ENCODE peak calls at places on chromosomes 4 and X, in six cellular contexts. C, V, I, N, F and B are unnamed samples.

GRCh38 chr4:17787315-17787714 is 5.9 kb upstream of the FAM184B start:
- DNase-seq in C (no peak), V (no peak), I (no peak), N (no peak), F (no peak), B (no peak)

GRCh38 chrX:44931441-44931973 is 58.5 kb downstream of the KDM6A start:
- DNase-seq in C (no peak), V (no peak), I (no peak), N (no peak), F (no peak), B (no peak)

GRCh38 chr4:8731364-8731763 is 138.8 kb downstream of the CPZ start:
- DNase-seq in C (no peak), V (no peak), I (no peak), N (no peak), F (no peak), B (no peak)

GRCh38 chr4:81982846-81983540 is 390.8 kb downstream of the HNRNPD start:
- DNase-seq in C (no peak), V (no peak), I (no peak), N (no peak), F (no peak), B (no peak)

GRCh38 chr4:156298230-156298629 is 344.6 kb upstream of the CTSO start:
- DNase-seq in C (no peak), V (no peak), I (no peak), N (no peak), F (no peak), B (no peak)

GRCh38 chr4:99652596-99653436 is 4.8 kb downstream of the C4orf54 start:
- DNase-seq in C (no peak), V (no peak), I (no peak), N (no peak), F (no peak), B (no peak)

GRCh38 chr4:6230827-6231662 is 30.7 kb upstream of the JAKMIP1 start:
- DNase-seq in C (no peak), V (no peak), I (no peak), N (no peak), F (no peak), B (no peak)

GRCh38 chr4:86935833-86936721 is 1.3 kb downstream of the AFF1 start:
- DNase-seq in C (peak), V (peak), I (peak), N (peak), F (peak), B (peak)

GRCh38 chr4:72275381-72275780 is 243.6 kb downstream of the NPFFR2 start:
- DNase-seq in C (no peak), V (no peak), I (no peak), N (no peak), F (no peak), B (no peak)

GRCh38 chr4:83369825-83370639 is 35.4 kb upstream of the HPSE start:
- DNase-seq in C (no peak), V (no peak), I (no peak), N (no peak), F (no peak), B (peak)

GRCh38 chrX:19758536-19758935 is 128.9 kb downstream of the SH3KBP1 start:
- DNase-seq in C (no peak), V (no peak), I (no peak), N (no peak), F (no peak), B (peak)

GRCh38 chrX:54173791-54174190 is 9.3 kb downstream of the FAM120C start:
- DNase-seq in C (no peak), V (no peak), I (no peak), N (no peak), F (no peak), B (no peak)

GRCh38 chr4:162699629-162700028 is 467.1 kb downstream of the NAF1 start:
- DNase-seq in C (no peak), V (no peak), I (no peak), N (no peak), F (no peak), B (no peak)

GRCh38 chr4:6207602-6208001 is 7.3 kb upstream of the JAKMIP1 start:
- DNase-seq in C (no peak), V (no peak), I (no peak), N (no peak), F (no peak), B (no peak)

GRCh38 chr4:7121174-7121573 is 53.3 kb upstream of the GRPEL1 start:
- DNase-seq in C (no peak), V (no peak), I (no peak), N (no peak), F (no peak), B (no peak)

GRCh38 chr4:5474756-5475155 is 233.6 kb downstream of the EVC2 start:
- DNase-seq in C (no peak), V (no peak), I (no peak), N (no peak), F (no peak), B (no peak)

GRCh38 chrX:19593684-19594083 is 78.4 kb upstream of the MAP3K15 start:
- DNase-seq in C (no peak), V (peak), I (no peak), N (no peak), F (peak), B (peak)

GRCh38 chrX:47078129-47079043 is at the start of gene RGN:
- DNase-seq in C (no peak), V (no peak), I (no peak), N (peak), F (no peak), B (peak)

GRCh38 chrX:76433219-76433618 is 5.7 kb downstream of the MAGEE1 start:
- DNase-seq in C (no peak), V (no peak), I (no peak), N (no peak), F (no peak), B (no peak)

GRCh38 chr4:41796545-41797210 is 48.2 kb upstream of the PHOX2B start:
- DNase-seq in C (peak), V (no peak), I (no peak), N (peak), F (no peak), B (no peak)

GRCh38 chr4:61173799-61174198 is 26.3 kb upstream of the ADGRL3 start:
- DNase-seq in C (no peak), V (no peak), I (no peak), N (no peak), F (no peak), B (no peak)

GRCh38 chr4:161546902-161547301 is 616.9 kb downstream of the FSTL5 start:
- DNase-seq in C (no peak), V (no peak), I (no peak), N (no peak), F (no peak), B (no peak)

GRCh38 chrX:110286126-110286525 is 31.8 kb downstream of the AMMECR1 start:
- DNase-seq in C (no peak), V (peak), I (no peak), N (no peak), F (no peak), B (no peak)

GRCh38 chr4:3040447-3041191 is 33.7 kb downstream of the HTT-AS start:
- DNase-seq in C (no peak), V (no peak), I (no peak), N (no peak), F (no peak), B (no peak)

GRCh38 chrX:14903891-14904290 is 30.7 kb downstream of the MOSPD2 start:
- DNase-seq in C (no peak), V (no peak), I (no peak), N (no peak), F (no peak), B (no peak)

GRCh38 chr4:42436950-42437349 is 39.7 kb downstream of the SHISA3 start:
- DNase-seq in C (no peak), V (no peak), I (no peak), N (no peak), F (no peak), B (no peak)

GRCh38 chr4:169080970-169081369 is 70.9 kb upstream of the CBR4 start:
- DNase-seq in C (no peak), V (no peak), I (no peak), N (no peak), F (no peak), B (no peak)

GRCh38 chrX:149962859-149963757 is 24.8 kb upstream of the EOLA2 start:
- DNase-seq in C (peak), V (peak), I (peak), N (no peak), F (peak), B (peak)

GRCh38 chr4:11769425-11769824 is 340.7 kb upstream of the HS3ST1 start:
- DNase-seq in C (no peak), V (no peak), I (no peak), N (no peak), F (no peak), B (no peak)
- TF ChIP-seq ZNF274 in C (no peak), V (no peak), I (no peak), N (no peak), F (no peak), B (no peak)

GRCh38 chr4:172691552-172691951 is 477.1 kb upstream of the GALNT7 start:
- DNase-seq in C (no peak), V (no peak), I (no peak), N (no peak), F (no peak), B (no peak)

GRCh38 chr4:172692701-172693100 is 475.9 kb upstream of the GALNT7 start:
- DNase-seq in C (no peak), V (no peak), I (no peak), N (no peak), F (no peak), B (no peak)

GRCh38 chr4:172683016-172683415 is 485.6 kb upstream of the GALNT7 start:
- DNase-seq in C (no peak), V (no peak), I (no peak), N (no peak), F (no peak), B (no peak)

GRCh38 chr4:172686021-172686420 is 482.6 kb upstream of the GALNT7 start:
- DNase-seq in C (no peak), V (no peak), I (no peak), N (no peak), F (no peak), B (no peak)

GRCh38 chr4:172688536-172688935 is 480.1 kb upstream of the GALNT7 start:
- DNase-seq in C (no peak), V (no peak), I (no peak), N (no peak), F (no peak), B (no peak)
- TF ChIP-seq ZNF274 in C (no peak), V (no peak), I (no peak), N (no peak), F (no peak), B (no peak)

GRCh38 chrX:155611302-155611701 is 1.4 kb downstream of the TMLHE start:
- DNase-seq in C (no peak), V (no peak), I (no peak), N (no peak), F (no peak), B (no peak)
- TF ChIP-seq ZNF274 in C (no peak), V (no peak), I (no peak), N (no peak), F (no peak), B (no peak)

GRCh38 chr4:52594961-52595360 is 64.1 kb downstream of the USP46 start:
- DNase-seq in C (no peak), V (no peak), I (no peak), N (no peak), F (no peak), B (no peak)
- TF ChIP-seq ZNF274 in C (no peak), V (no peak), I (no peak), N (no peak), F (no peak), B (no peak)

GRCh38 chr4:151766691-151767090 is 5.9 kb upstream of the GATB start:
- DNase-seq in C (no peak), V (peak), I (no peak), N (no peak), F (no peak), B (no peak)
- TF ChIP-seq ZNF274 in C (no peak), V (no peak), I (no peak), N (no peak), F (no peak), B (no peak)

DNA sequence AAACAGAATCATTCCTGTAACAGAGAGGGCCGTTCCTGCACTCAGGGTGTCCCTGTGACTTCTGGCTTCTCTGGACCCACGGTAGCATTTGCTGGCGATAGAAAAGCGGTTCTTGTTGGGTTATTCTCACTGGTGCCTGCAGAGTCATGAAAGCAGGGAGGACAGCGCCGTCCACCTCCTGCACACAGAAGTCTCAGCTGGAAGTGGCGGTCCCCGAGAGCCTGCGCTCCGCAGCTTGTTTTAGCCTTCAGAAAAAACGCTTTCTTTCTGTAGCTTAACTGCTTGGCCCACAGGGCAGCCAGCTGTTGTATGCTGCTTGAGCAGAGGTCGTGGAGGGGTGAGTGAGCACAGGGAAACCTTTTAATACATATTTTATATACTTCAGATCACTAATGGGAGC is 400.7 kb upstream of the FAT1 start:
- DNase-seq in C (no peak), V (no peak), I (no peak), N (no peak), F (no peak), B (no peak)
- TF ChIP-seq ZNF274 in C (no peak), V (no peak), I (no peak), N (no peak), F (no peak), B (no peak)

GRCh38 chrX:23554304-23554703 is 113.0 kb upstream of the PRDX4 start:
- DNase-seq in C (peak), V (peak), I (no peak), N (no peak), F (peak), B (peak)
- TF ChIP-seq ZNF274 in C (no peak), V (no peak), I (no peak), N (no peak), F (no peak), B (no peak)

GRCh38 chr4:173463816-173464215 is 64.9 kb upstream of the SCRG1 start:
- DNase-seq in C (no peak), V (no peak), I (no peak), N (no peak), F (no peak), B (no peak)
- TF ChIP-seq ZNF274 in C (no peak), V (no peak), I (no peak), N (no peak), F (no peak), B (no peak)